ENCODE peak calls at places on chromosomes 4 and X, in nine cellular contexts. O is A549, G is fibroblast of lung, W is body of pancreas, H is ovary, U is upper lobe of left lung, T is heart right ventricle, Q is progenitor cell of endocrine pancreas, I is sigmoid colon. X is an unnamed sample.

GRCh38 chrX:149871940-149872339 is 9.0 kb upstream of the MAGEA8 start:
- DNase-seq in O (peak), G (peak), W (peak), H (no peak), U (no peak), T (peak), Q (no peak), I (no peak), X (peak)

GRCh38 chrX:54695231-54695630 is 102.8 kb downstream of the ITIH6 start:
- DNase-seq in O (no peak), G (no peak), W (no peak), H (no peak), U (no peak), T (no peak), Q (no peak), I (no peak), X (no peak)

GRCh38 chr4:150251752-150252190 is 173.5 kb downstream of the DCLK2 start:
- DNase-seq in O (no peak), G (no peak), W (no peak), H (no peak), U (no peak), T (no peak), Q (no peak), I (peak), X (no peak)

GRCh38 chr4:113673450-113673849 is 88.1 kb downstream of the CAMK2D start:
- DNase-seq in O (no peak), G (peak), W (no peak), H (no peak), U (no peak), T (no peak), Q (no peak), I (no peak), X (peak)

GRCh38 chr4:42359686-42360085 is 37.6 kb upstream of the SHISA3 start:
- DNase-seq in O (no peak), G (no peak), W (no peak), H (no peak), U (no peak), T (no peak), Q (no peak), I (no peak), X (no peak)

GRCh38 chrX:81259714-81260395 is 58.0 kb downstream of the SH3BGRL start:
- DNase-seq in O (no peak), G (peak), W (no peak), H (no peak), U (no peak), T (no peak), Q (no peak), I (no peak), X (no peak)

GRCh38 chrX:43693602-43694406 is 37.7 kb downstream of the MAOA start:
- DNase-seq in O (peak), G (peak), W (peak), H (peak), U (no peak), T (no peak), Q (peak), I (no peak), X (no peak)

GRCh38 chr4:185374573-185374972 is 21.2 kb downstream of the LRP2BP start:
- DNase-seq in O (no peak), G (no peak), W (no peak), H (no peak), U (no peak), T (no peak), Q (no peak), I (no peak), X (no peak)

GRCh38 chr4:40316782-40317635 is 18.1 kb upstream of the CHRNA9 start:
- DNase-seq in O (peak), G (peak), W (peak), H (peak), U (peak), T (peak), Q (peak), I (peak), X (peak)

GRCh38 chr4:40143926-40144508 is 52.8 kb upstream of the RHOH start:
- DNase-seq in O (no peak), G (no peak), W (no peak), H (no peak), U (no peak), T (no peak), Q (no peak), I (no peak), X (no peak)

GRCh38 chrX:111447298-111447697 is 35.3 kb upstream of the DCX start:
- DNase-seq in O (peak), G (peak), W (peak), H (no peak), U (no peak), T (no peak), Q (peak), I (no peak), X (no peak)

DNA sequence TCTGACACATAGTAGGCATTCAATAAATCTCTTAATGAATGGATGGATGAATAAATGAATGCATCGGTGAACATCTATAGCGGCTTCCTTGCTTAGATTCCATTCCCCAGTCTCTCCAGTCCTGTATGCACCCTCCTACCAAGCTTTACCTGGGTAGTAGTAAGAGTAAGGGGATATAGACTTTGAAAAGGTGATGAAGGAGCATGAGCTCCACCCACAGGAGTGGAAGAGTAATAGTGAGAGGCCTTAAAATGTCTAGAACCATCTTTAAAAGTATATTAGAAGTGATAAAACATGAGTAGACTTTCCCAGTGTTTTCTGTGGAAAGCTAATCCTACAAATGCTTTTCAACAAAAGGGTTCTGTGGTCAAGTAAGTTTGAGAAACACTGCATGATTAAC is 35.5 kb upstream of the GPC3 start:
- DNase-seq in O (no peak), G (no peak), W (no peak), H (no peak), U (no peak), T (no peak), Q (no peak), I (no peak), X (no peak)
- TF ChIP-seq CTCF in O (no peak), G (no peak), W (no peak), H (no peak), U (no peak), T (no peak), Q (peak), I (no peak), X (no peak)

DNA sequence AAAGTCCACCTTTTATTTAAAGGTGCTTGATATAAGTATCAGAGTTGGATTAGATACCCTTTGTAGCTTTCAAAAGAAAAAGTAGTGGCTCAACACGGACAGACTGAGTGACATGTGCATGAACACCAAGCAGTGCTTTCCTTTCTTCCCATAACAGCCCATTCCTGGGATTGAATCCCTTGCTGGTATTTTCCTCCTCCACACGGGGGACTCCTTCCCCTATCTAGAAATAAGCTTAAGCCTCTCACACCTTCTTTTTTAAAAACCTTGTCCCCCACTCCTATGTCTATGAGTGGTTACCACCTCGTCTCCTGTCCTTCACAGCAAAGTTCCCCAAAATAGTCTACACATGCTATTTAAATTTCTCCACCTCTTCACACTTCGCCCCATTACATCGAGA is 5.1 kb downstream of the AP1S2 start:
- DNase-seq in O (no peak), G (no peak), W (no peak), H (no peak), U (no peak), T (no peak), Q (no peak), I (no peak), X (no peak)
- TF ChIP-seq CTCF in O (peak), G (peak), W (no peak), H (no peak), U (no peak), T (no peak), Q (peak), I (no peak), X (no peak)

DNA sequence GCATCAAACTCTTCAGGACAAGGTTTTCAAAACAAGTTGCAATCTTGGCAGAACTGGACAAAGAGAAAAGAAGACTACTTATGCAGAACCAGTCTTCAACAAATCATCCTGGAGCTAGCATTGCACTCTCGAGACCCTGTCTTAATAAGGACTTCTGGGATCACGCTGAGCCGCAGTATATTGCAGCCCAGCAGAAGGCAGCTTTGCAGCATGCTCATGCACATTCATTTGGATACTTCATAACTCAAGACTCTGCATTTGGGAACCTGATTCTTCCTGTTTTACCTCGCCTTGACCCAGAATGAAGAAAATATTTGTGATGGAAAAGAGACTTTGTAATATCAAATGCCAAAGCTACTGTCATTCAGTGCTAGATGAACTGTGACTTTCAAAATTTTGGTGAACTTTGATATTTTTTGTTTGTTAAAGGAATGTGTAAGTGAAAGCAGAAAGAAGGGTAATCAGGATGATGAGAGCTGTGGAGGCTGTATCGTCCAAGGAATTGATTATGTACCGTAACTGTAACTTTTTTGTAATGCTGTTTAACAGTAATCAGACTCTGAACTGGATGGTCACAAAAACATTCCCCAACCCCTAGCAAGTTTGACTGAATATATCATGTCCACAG is 27.2 kb downstream of the HSPA4L start:
- DNase-seq in O (peak), G (peak), W (no peak), H (no peak), U (no peak), T (no peak), Q (no peak), I (no peak), X (no peak)
- TF ChIP-seq CTCF in O (no peak), G (peak), W (no peak), H (no peak), U (no peak), T (no peak), Q (no peak), I (no peak), X (no peak)

GRCh38 chr4:44674471-44674870 is 3.7 kb upstream of the GUF1 start:
- DNase-seq in O (no peak), G (no peak), W (no peak), H (no peak), U (no peak), T (no peak), Q (no peak), I (no peak), X (no peak)
- TF ChIP-seq CTCF in O (no peak), G (peak), W (no peak), H (no peak), U (no peak), T (no peak), Q (no peak), I (no peak), X (no peak)

GRCh38 chr4:37780444-37781133 is 45.9 kb upstream of the PGM2 start:
- DNase-seq in O (no peak), G (peak), W (no peak), H (no peak), U (no peak), T (peak), Q (no peak), I (no peak), X (no peak)
- TF ChIP-seq CTCF in O (no peak), G (no peak), W (no peak), H (no peak), U (no peak), T (no peak), Q (no peak), I (no peak), X (no peak)